ENCODE peak calls at places on chromosomes 3 and 15, in five cellular contexts. Y, T, E, I and K are unnamed samples. For H3K4me1, the result is how much of the 10 kb centered on the place peaks cover.

GRCh38 chr3:159832024-159832423 is 156.6 kb upstream of the IL12A start:
- DNase-seq in Y (no peak), T (no peak), E (no peak), I (no peak), K (no peak)

GRCh38 chr15:82648257-82649103 is 1.3 kb upstream of the CPEB1 start:
- DNase-seq in Y (no peak), T (no peak), E (no peak), I (no peak), K (no peak)

GRCh38 chr3:46132565-46132964 is 75.5 kb downstream of the CCR1 start:
- DNase-seq in Y (no peak), T (no peak), E (no peak), I (no peak), K (no peak)

GRCh38 chr3:197308591-197308990 is 10.2 kb upstream of the DLG1 start:
- DNase-seq in Y (no peak), T (no peak), E (no peak), I (no peak), K (no peak)

GRCh38 chr3:158452324-158452723 is 118.7 kb upstream of the MLF1 start:
- DNase-seq in Y (no peak), T (no peak), E (no peak), I (no peak), K (no peak)

GRCh38 chr15:92884813-92885461 is 15.2 kb upstream of the CHD2 start:
- DNase-seq in Y (no peak), T (no peak), E (no peak), I (no peak), K (peak)

GRCh38 chr15:96243701-96244100 is 86.8 kb upstream of the NR2F2 start:
- DNase-seq in Y (no peak), T (no peak), E (no peak), I (no peak), K (no peak)

GRCh38 chr3:161070252-161070930 is 34.8 kb downstream of the B3GALNT1 start:
- DNase-seq in Y (no peak), T (no peak), E (no peak), I (no peak), K (no peak)

GRCh38 chr3:183818041-183818620 is 7.2 kb downstream of the MAP6D1 start:
- DNase-seq in Y (no peak), T (no peak), E (peak), I (no peak), K (no peak)

GRCh38 chr15:57495037-57495436 is 96.7 kb upstream of the MYZAP start:
- DNase-seq in Y (no peak), T (no peak), E (no peak), I (no peak), K (no peak)

GRCh38 chr3:37493485-37494080 is 319.2 kb upstream of the LRRFIP2 start:
- DNase-seq in Y (no peak), T (no peak), E (no peak), I (no peak), K (no peak)

GRCh38 chr3:46440531-46441294 is 24.0 kb downstream of the LTF start:
- DNase-seq in Y (no peak), T (no peak), E (no peak), I (no peak), K (peak)

GRCh38 chr3:58521002-58521670 is 15.9 kb downstream of the ACOX2 start:
- DNase-seq in Y (no peak), T (no peak), E (no peak), I (no peak), K (no peak)

GRCh38 chr3:123657111-123657510 is 72.3 kb upstream of the HACD2 start:
- DNase-seq in Y (no peak), T (no peak), E (no peak), I (no peak), K (peak)

GRCh38 chr3:111801697-111802655 is 57.1 kb upstream of the PHLDB2 start:
- DNase-seq in Y (no peak), T (no peak), E (no peak), I (no peak), K (peak)

GRCh38 chr3:48273594-48274211 is 32.8 kb downstream of the ZNF589 start:
- DNase-seq in Y (no peak), T (peak), E (no peak), I (peak), K (peak)

GRCh38 chr15:83248944-83249343 is 35.5 kb downstream of the BNC1 start:
- DNase-seq in Y (no peak), T (no peak), E (no peak), I (no peak), K (no peak)

GRCh38 chr3:189212681-189213080 is 40.9 kb downstream of the TPRG1 start:
- DNase-seq in Y (no peak), T (no peak), E (no peak), I (no peak), K (no peak)

GRCh38 chr3:186932281-186933181 is 2.2 kb downstream of the ST6GAL1 start:
- DNase-seq in Y (no peak), T (no peak), E (peak), I (no peak), K (no peak)

GRCh38 chr3:129344540-129345220 is 66.0 kb downstream of the HMCES start:
- DNase-seq in Y (no peak), T (no peak), E (no peak), I (no peak), K (no peak)

GRCh38 chr3:178076718-178077117 is 459.5 kb upstream of the KCNMB2 start:
- DNase-seq in Y (no peak), T (no peak), E (no peak), I (no peak), K (no peak)

GRCh38 chr3:45035441-45036301 is 9.6 kb downstream of the CLEC3B start:
- DNase-seq in Y (no peak), T (no peak), E (no peak), I (peak), K (peak)

GRCh38 chr3:106635271-106635670 is 742.0 kb upstream of the CCDC54 start:
- DNase-seq in Y (no peak), T (no peak), E (no peak), I (no peak), K (no peak)

GRCh38 chr3:115285001-115285400 is 137.9 kb upstream of the ZBTB20 start:
- DNase-seq in Y (no peak), T (no peak), E (no peak), I (no peak), K (no peak)

GRCh38 chr3:87225659-87226058 is 1.4 kb upstream of the CHMP2B start:
- DNase-seq in Y (no peak), T (no peak), E (no peak), I (peak), K (peak)

GRCh38 chr3:119318871-119319270 is 24.7 kb downstream of the ARHGAP31 start:
- DNase-seq in Y (no peak), T (no peak), E (no peak), I (no peak), K (no peak)

GRCh38 chr3:156131241-156131640 is 10.9 kb downstream of the KCNAB1 start:
- DNase-seq in Y (no peak), T (no peak), E (no peak), I (no peak), K (no peak)

GRCh38 chr15:81400640-81401236 is 26.7 kb upstream of the TMC3 start:
- DNase-seq in Y (no peak), T (no peak), E (no peak), I (no peak), K (peak)

GRCh38 chr3:93843981-93844380 is 129.7 kb downstream of the PROS1 start:
- DNase-seq in Y (no peak), T (no peak), E (peak), I (no peak), K (no peak)

GRCh38 chr15:60551147-60551780 is 72.3 kb upstream of the ICE2 start:
- DNase-seq in Y (no peak), T (no peak), E (no peak), I (no peak), K (no peak)

GRCh38 chr3:90092994-90093393 is 985.6 kb downstream of the EPHA3 start:
- DNase-seq in Y (no peak), T (no peak), E (no peak), I (no peak), K (peak)

GRCh38 chr3:44648564-44649229 is at the start of gene ZNF35:
- DNase-seq in Y (peak), T (no peak), E (peak), I (peak), K (peak)

GRCh38 chr3:85162905-85163304 is 204.1 kb downstream of the CADM2 start:
- DNase-seq in Y (no peak), T (no peak), E (no peak), I (no peak), K (no peak)

GRCh38 chr3:16693820-16694219 is 88.6 kb upstream of the DAZL start:
- DNase-seq in Y (no peak), T (no peak), E (no peak), I (no peak), K (no peak)

GRCh38 chr3:48501196-48501595 is 2.8 kb downstream of the SHISA5 start:
- DNase-seq in Y (no peak), T (no peak), E (no peak), I (no peak), K (no peak)

GRCh38 chr3:40624189-40624754 is 99.5 kb downstream of the ZNF621 start:
- DNase-seq in Y (no peak), T (no peak), E (no peak), I (no peak), K (no peak)

GRCh38 chr15:66578286-66578875 is 12.6 kb upstream of the LCTL start:
- DNase-seq in Y (no peak), T (no peak), E (no peak), I (no peak), K (no peak)

GRCh38 chr3:126996905-126997304 is 14.0 kb downstream of the PLXNA1 start:
- DNase-seq in Y (no peak), T (no peak), E (peak), I (no peak), K (no peak)

GRCh38 chr3:126995926-126996512 is 13.1 kb downstream of the PLXNA1 start:
- DNase-seq in Y (no peak), T (no peak), E (no peak), I (no peak), K (no peak)

GRCh38 chr3:126994661-126995161 is 11.8 kb downstream of the PLXNA1 start:
- DNase-seq in Y (no peak), T (no peak), E (no peak), I (no peak), K (no peak)

GRCh38 chr3:126993436-126993835 is 10.5 kb downstream of the PLXNA1 start:
- DNase-seq in Y (no peak), T (no peak), E (no peak), I (no peak), K (no peak)

DNA sequence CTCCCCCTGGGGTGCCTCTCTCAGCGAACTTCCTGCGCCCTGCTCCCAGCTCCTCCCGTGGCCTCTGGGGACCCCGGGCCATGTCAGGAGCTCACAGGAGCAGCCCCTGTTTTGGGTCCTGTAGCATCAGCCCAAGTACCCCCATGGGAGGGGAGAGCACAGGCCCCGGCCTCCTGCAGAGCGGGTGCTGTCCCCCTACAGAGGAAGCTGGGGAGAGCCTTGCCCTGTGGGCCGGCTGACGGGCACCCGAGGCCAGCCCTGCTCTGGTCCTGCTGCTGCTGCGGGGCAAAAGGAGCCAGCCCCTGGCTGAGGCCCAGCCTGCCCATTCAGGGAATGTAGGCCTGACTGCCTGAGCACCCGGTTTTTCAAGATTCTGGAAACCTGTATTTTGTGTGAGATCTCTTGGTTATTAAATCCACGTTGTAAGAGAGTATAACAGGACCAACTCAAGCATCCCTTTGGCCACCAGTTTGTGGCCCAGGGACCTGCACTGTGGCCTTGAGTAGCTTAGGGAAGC is 12.4 kb downstream of the PLXNA1 start:
- DNase-seq in Y (no peak), T (no peak), E (no peak), I (no peak), K (no peak)
- H3K27ac ChIP-seq in Y (no peak), T (no peak), E (peak), I (no peak), K (no peak)

DNA sequence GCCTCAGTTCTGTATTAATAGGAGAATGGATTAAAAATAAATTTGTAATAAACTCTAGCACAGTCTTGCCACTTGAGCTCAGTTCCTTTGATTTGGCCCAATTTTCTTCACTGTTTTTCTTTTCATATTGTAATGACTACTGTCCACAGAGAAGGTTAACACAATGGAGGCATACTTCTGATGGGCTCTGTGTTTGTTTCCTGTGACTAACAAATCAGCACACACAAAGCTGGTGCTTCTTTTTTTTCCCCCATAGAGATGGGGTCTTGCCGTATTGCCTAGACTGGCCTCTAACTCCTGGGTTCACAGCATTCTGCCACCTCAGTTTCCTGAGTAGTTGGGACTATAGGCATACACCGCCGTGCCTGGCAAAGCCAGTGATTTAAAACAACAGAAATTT is 182.2 kb downstream of the GHSR start:
- DNase-seq in Y (no peak), T (no peak), E (no peak), I (no peak), K (no peak)
- H3K4me1 ChIP-seq in Y (under half), T (under half), E (under half), I (under half), K (under half)

GRCh38 chr3:169117264-169117663 is 546.2 kb downstream of the MECOM start:
- DNase-seq in Y (no peak), T (no peak), E (no peak), I (no peak), K (no peak)
- H3K27ac ChIP-seq in Y (no peak), T (no peak), E (no peak), I (no peak), K (no peak)

GRCh38 chr15:62505761-62506160 is 340.7 kb upstream of the C2CD4B start:
- DNase-seq in Y (no peak), T (no peak), E (no peak), I (no peak), K (no peak)

GRCh38 chr15:62503451-62503850 is 338.4 kb upstream of the C2CD4B start:
- DNase-seq in Y (no peak), T (no peak), E (no peak), I (no peak), K (no peak)

GRCh38 chr15:62502451-62502850 is 337.4 kb upstream of the C2CD4B start:
- DNase-seq in Y (no peak), T (no peak), E (no peak), I (no peak), K (no peak)

GRCh38 chr15:62509395-62509973 is 344.4 kb upstream of the C2CD4B start:
- DNase-seq in Y (peak), T (no peak), E (no peak), I (no peak), K (no peak)

GRCh38 chr15:62506217-62506805 is 341.2 kb upstream of the C2CD4B start:
- DNase-seq in Y (no peak), T (no peak), E (no peak), I (no peak), K (no peak)
- H3K4me1 ChIP-seq in Y (under half), T (under half), E (under half), I (under half), K (under half)

DNA sequence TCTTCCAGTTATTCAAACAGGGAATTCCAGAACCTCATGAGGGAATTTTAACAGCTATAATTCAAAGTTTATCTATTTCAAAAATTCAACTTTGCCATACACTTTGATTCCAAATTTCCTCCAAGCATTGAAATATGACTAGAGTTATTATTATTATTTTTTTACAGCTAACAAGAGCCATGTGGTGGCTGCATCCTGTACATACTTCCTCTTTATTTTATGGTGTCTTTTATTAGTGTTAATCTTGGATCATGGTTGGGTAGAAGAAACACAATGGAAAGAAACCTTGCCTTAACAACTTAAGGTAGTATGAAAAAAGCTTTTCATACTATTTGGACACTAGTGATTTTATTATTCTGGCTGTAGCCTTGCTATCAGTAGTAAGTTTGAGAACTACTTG is 52.7 kb downstream of the TFG start:
- DNase-seq in Y (no peak), T (no peak), E (no peak), I (no peak), K (no peak)
- H3K27ac ChIP-seq in Y (no peak), T (no peak), E (no peak), I (no peak), K (no peak)

GRCh38 chr3:71055602-71056001 is 527.9 kb downstream of the FOXP1 start:
- DNase-seq in Y (no peak), T (no peak), E (no peak), I (no peak), K (no peak)

GRCh38 chr3:71054312-71054711 is 529.2 kb downstream of the FOXP1 start:
- DNase-seq in Y (no peak), T (no peak), E (no peak), I (no peak), K (no peak)

GRCh38 chr3:71052725-71053124 is 530.8 kb downstream of the FOXP1 start:
- DNase-seq in Y (no peak), T (no peak), E (no peak), I (no peak), K (no peak)

GRCh38 chr3:71051893-71052687 is 531.4 kb downstream of the FOXP1 start:
- DNase-seq in Y (no peak), T (no peak), E (no peak), I (no peak), K (no peak)

DNA sequence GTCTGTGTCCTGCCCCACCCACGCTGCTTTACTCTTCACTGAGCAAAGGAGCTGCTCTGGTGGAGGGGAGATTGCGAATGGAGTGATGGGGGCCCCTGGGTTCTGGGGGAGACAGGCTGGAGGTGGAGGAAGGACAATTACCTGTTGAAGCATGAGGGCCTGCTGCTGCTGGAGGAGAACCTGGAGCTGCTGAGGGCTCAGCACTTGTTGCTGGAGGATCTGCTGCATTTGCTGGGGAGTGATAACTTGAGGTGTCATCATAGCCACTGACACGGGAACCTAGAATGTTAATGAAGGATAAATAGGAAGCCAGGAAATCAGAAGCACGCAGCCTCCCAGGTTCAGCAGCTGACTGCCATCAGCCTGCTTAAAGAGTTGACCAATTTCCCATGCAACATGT is 530.0 kb downstream of the FOXP1 start:
- DNase-seq in Y (no peak), T (no peak), E (no peak), I (no peak), K (no peak)
- H3K4me1 ChIP-seq in Y (under half), T (half or more), E (half or more), I (under half), K (under half)

GRCh38 chr3:11610044-11610671 is 33.6 kb downstream of the VGLL4 start:
- DNase-seq in Y (no peak), T (no peak), E (no peak), I (peak), K (peak)

GRCh38 chr3:11611271-11611893 is 32.3 kb downstream of the VGLL4 start:
- DNase-seq in Y (no peak), T (no peak), E (no peak), I (no peak), K (no peak)

GRCh38 chr3:11609481-11609880 is 34.2 kb downstream of the VGLL4 start:
- DNase-seq in Y (no peak), T (no peak), E (no peak), I (no peak), K (no peak)

GRCh38 chr3:11612515-11613184 is 31.1 kb downstream of the VGLL4 start:
- DNase-seq in Y (no peak), T (no peak), E (no peak), I (no peak), K (no peak)

DNA sequence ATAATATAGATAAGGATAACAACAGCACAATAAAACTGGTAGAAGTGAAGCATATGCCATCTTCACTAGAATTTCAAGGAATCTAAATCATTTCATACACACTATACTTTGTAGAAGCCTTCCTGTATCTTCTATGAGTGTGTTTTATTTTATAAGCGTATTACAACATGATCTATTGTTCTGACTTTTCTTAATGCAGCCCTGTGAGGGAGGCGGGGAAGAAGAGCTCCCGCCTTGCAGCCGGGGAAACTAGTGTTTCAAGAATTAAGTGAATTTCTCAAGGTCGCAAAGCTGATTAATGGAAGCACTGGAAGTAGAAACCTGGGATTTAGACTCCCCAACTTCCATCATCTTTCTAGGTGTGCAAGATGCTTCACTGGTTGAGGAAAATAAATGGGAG is 33.0 kb downstream of the VGLL4 start:
- DNase-seq in Y (no peak), T (no peak), E (no peak), I (no peak), K (no peak)
- H3K27ac ChIP-seq in Y (no peak), T (no peak), E (no peak), I (no peak), K (no peak)